ENCODE peak calls at places on chromosomes 7 and 10, in five cellular contexts. T, J, R, D and E are unnamed samples.

GRCh38 chr7:135666156-135666555 is 3.8 kb downstream of the STMP1 start:
- DNase-seq in T (no peak), J (no peak), R (no peak), D (no peak), E (no peak)

GRCh38 chr10:106708521-106708920 is 456.0 kb downstream of the SORCS1 start:
- DNase-seq in T (no peak), J (no peak), R (no peak), D (no peak), E (no peak)

GRCh38 chr7:5214236-5214635 is 24.2 kb downstream of the WIPI2 start:
- DNase-seq in T (no peak), J (no peak), R (no peak), D (no peak), E (no peak)

GRCh38 chr10:70119197-70119596 is 13.4 kb downstream of the AIFM2 start:
- DNase-seq in T (no peak), J (no peak), R (no peak), D (no peak), E (no peak)

GRCh38 chr7:121032645-121033460 is 44.3 kb downstream of the CPED1 start:
- DNase-seq in T (no peak), J (peak), R (no peak), D (no peak), E (peak)

GRCh38 chr7:46990761-46991160 is 591.1 kb downstream of the TNS3 start:
- DNase-seq in T (no peak), J (no peak), R (no peak), D (no peak), E (no peak)

GRCh38 chr10:62632071-62632809 is 172.3 kb upstream of the ADO start:
- DNase-seq in T (no peak), J (peak), R (no peak), D (no peak), E (no peak)

GRCh38 chr7:155428171-155428834 is 29.6 kb upstream of the EN2 start:
- DNase-seq in T (no peak), J (no peak), R (no peak), D (no peak), E (no peak)

GRCh38 chr7:31648288-31648687 is 38.7 kb upstream of the PPP1R17 start:
- DNase-seq in T (no peak), J (peak), R (no peak), D (no peak), E (peak)

GRCh38 chr7:32030904-32031692 is 39.1 kb downstream of the PDE1C start:
- DNase-seq in T (no peak), J (no peak), R (no peak), D (no peak), E (no peak)

GRCh38 chr10:63670291-63670898 is 149.2 kb downstream of the REEP3 start:
- DNase-seq in T (no peak), J (no peak), R (no peak), D (no peak), E (no peak)

GRCh38 chr7:72751978-72752377 is 76.0 kb downstream of the TYW1B start:
- DNase-seq in T (no peak), J (no peak), R (no peak), D (no peak), E (no peak)

GRCh38 chr10:68603766-68604165 is 43.6 kb downstream of the TET1 start:
- DNase-seq in T (no peak), J (no peak), R (no peak), D (no peak), E (no peak)

GRCh38 chr7:93715234-93715633 is 140.7 kb upstream of the CALCR start:
- DNase-seq in T (peak), J (peak), R (peak), D (no peak), E (peak)

GRCh38 chr7:73606801-73607691 is 17.3 kb downstream of the MLXIPL start:
- DNase-seq in T (peak), J (peak), R (peak), D (no peak), E (no peak)

GRCh38 chr10:119489572-119490326 is 52.8 kb downstream of the RGS10 start:
- DNase-seq in T (peak), J (peak), R (peak), D (no peak), E (no peak)

GRCh38 chr10:3803884-3804741 is 19.1 kb upstream of the KLF6 start:
- DNase-seq in T (no peak), J (no peak), R (no peak), D (no peak), E (no peak)

GRCh38 chr7:2621061-2621828 is 10.5 kb upstream of the TTYH3 start:
- DNase-seq in T (peak), J (peak), R (no peak), D (no peak), E (no peak)

GRCh38 chr7:123460616-123461015 is 73.8 kb downstream of the IQUB start:
- DNase-seq in T (no peak), J (peak), R (no peak), D (no peak), E (peak)

GRCh38 chr7:151550601-151551286 is 31.0 kb upstream of the RHEB start:
- DNase-seq in T (no peak), J (peak), R (no peak), D (no peak), E (peak)

GRCh38 chr7:100430450-100431285 is 1.0 kb downstream of the MEPCE start:
- DNase-seq in T (no peak), J (no peak), R (peak), D (no peak), E (no peak)

GRCh38 chr7:47432988-47433895 is 148.7 kb downstream of the TNS3 start:
- DNase-seq in T (no peak), J (no peak), R (no peak), D (no peak), E (peak)

GRCh38 chr10:51876528-51876927 is 177.1 kb upstream of the CSTF2T start:
- DNase-seq in T (no peak), J (no peak), R (no peak), D (no peak), E (no peak)

GRCh38 chr10:30215631-30216030 is 133.4 kb downstream of the MTPAP start:
- DNase-seq in T (no peak), J (no peak), R (no peak), D (no peak), E (no peak)

GRCh38 chr7:94338921-94339371 is 55.7 kb upstream of the COL1A2 start:
- DNase-seq in T (no peak), J (peak), R (no peak), D (no peak), E (peak)

GRCh38 chr10:11782793-11783557 is 40.2 kb upstream of the PROSER2 start:
- DNase-seq in T (no peak), J (peak), R (no peak), D (no peak), E (peak)

GRCh38 chr7:95427123-95427522 is 7.7 kb downstream of the PON2 start:
- DNase-seq in T (no peak), J (no peak), R (no peak), D (no peak), E (no peak)

GRCh38 chr7:21169667-21170605 is 257.9 kb upstream of the SP4 start:
- DNase-seq in T (no peak), J (no peak), R (no peak), D (no peak), E (peak)

GRCh38 chr10:44383749-44384600 is 922 bp downstream of the CXCL12 start:
- DNase-seq in T (peak), J (no peak), R (peak), D (no peak), E (peak)

GRCh38 chr7:1175967-1176851 is 16.2 kb upstream of the ZFAND2A start:
- DNase-seq in T (peak), J (peak), R (peak), D (peak), E (peak)
- H3K27ac ChIP-seq in T (no peak), J (no peak), R (no peak), D (no peak), E (no peak)

GRCh38 chr10:17249820-17250219 is 21.8 kb downstream of the VIM start:
- DNase-seq in T (no peak), J (peak), R (no peak), D (no peak), E (peak)
- TF ChIP-seq CTCF in T (peak), J (peak), R (no peak), D (no peak), E (peak)

GRCh38 chr10:71646592-71647292 is 72.8 kb downstream of the C10orf105 start:
- DNase-seq in T (no peak), J (no peak), R (no peak), D (no peak), E (no peak)
- H3K27ac ChIP-seq in T (no peak), J (no peak), R (no peak), D (no peak), E (no peak)

GRCh38 chr10:72375585-72375984 is 20.9 kb upstream of the DNAJB12 start:
- DNase-seq in T (no peak), J (peak), R (no peak), D (no peak), E (no peak)
- TF ChIP-seq CTCF in T (no peak), J (peak), R (no peak), D (no peak), E (peak)

GRCh38 chr7:131008840-131009651 is 275.0 kb upstream of the KLF14 start:
- DNase-seq in T (no peak), J (peak), R (no peak), D (no peak), E (peak)

GRCh38 chr7:131004371-131004770 is 270.4 kb upstream of the KLF14 start:
- DNase-seq in T (no peak), J (no peak), R (no peak), D (no peak), E (no peak)

GRCh38 chr7:131010714-131011436 is 276.9 kb upstream of the KLF14 start:
- DNase-seq in T (no peak), J (no peak), R (no peak), D (no peak), E (no peak)

GRCh38 chr7:131010029-131010705 is 276.2 kb upstream of the KLF14 start:
- DNase-seq in T (no peak), J (no peak), R (no peak), D (no peak), E (no peak)

GRCh38 chr7:131007439-131008330 is 273.7 kb upstream of the KLF14 start:
- DNase-seq in T (peak), J (peak), R (peak), D (no peak), E (peak)
- H3K27ac ChIP-seq in T (peak), J (peak), R (peak), D (peak), E (peak)

GRCh38 chr10:50794490-50794889 is 54.8 kb downstream of the ASAH2B start:
- DNase-seq in T (no peak), J (peak), R (no peak), D (no peak), E (no peak)

GRCh38 chr10:50788951-50789904 is 49.5 kb downstream of the ASAH2B start:
- DNase-seq in T (no peak), J (peak), R (no peak), D (no peak), E (no peak)
- TF ChIP-seq CTCF in T (no peak), J (peak), R (peak), D (no peak), E (peak)

DNA sequence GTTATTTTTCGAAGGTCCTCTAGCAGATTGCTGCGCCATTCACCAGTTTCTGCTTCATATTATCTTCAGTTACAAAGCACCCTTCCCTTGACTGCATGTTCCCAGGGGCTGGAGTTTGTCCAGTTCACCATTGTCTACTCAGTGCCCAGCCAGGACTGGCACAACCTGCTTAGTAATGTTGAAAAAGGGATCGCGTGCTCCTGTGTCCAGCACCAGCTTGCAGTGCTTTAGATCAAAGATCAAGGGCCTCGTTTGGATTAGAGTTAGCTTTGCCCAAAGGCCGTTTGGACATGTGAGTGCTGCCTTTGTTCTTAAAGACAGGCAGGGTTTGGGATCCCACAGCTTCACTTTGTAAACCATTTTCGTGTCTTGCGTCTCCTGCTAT is 867 bp downstream of the ATP6V0E2 start:
- DNase-seq in T (no peak), J (peak), R (no peak), D (no peak), E (no peak)
- H3K27ac ChIP-seq in T (no peak), J (no peak), R (no peak), D (no peak), E (no peak)

GRCh38 chr10:60465801-60466200 is 76.1 kb upstream of the ANK3 start:
- DNase-seq in T (no peak), J (peak), R (no peak), D (no peak), E (no peak)

GRCh38 chr10:60467202-60467546 is 77.5 kb upstream of the ANK3 start:
- DNase-seq in T (no peak), J (no peak), R (no peak), D (no peak), E (no peak)

GRCh38 chr10:60464659-60465058 is 75.0 kb upstream of the ANK3 start:
- DNase-seq in T (no peak), J (peak), R (no peak), D (no peak), E (no peak)

GRCh38 chr10:60463726-60464125 is 74.1 kb upstream of the ANK3 start:
- DNase-seq in T (no peak), J (no peak), R (no peak), D (no peak), E (no peak)

DNA sequence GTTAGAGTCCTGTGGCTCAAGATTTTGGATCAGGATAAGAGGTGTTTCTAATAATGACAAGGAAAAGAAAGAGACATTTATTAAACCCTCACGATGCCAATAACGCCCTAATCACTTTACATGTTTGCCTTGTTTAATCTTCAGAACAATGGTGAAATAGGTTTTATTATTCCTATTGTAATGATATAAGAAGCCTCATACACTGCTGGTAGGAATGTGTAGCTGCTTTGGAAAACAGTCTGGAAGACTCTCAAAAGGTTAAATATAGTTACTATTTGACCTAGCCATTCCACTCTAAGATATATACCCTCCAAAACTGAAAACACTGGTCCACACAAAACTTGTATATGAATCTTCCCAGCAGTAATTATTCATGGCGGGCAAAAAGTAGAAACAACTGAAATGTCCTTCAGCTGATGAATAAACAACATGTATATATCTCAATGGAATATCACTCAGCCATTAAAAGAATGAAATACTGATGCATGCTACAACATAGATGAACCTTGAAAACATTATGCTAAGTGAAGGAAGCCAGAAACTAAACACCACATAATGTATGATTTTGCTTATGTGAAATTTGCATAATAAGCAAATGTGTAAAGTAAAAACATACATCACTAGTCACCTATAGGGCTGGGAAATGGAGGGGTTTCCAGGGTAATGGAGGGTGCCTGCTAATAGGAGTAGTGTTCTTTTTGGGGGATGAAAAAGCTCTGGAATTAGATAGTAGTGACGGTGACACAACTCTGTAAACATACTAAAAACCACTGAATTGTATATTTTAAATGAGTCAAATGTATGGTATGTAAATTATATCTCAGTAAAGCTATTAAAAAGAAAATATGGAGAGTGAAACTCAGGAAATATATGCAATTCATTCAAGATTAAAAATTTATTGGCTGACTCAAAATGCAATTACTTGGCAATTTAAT is 76.9 kb upstream of the ANK3 start:
- DNase-seq in T (no peak), J (peak), R (no peak), D (no peak), E (no peak)
- TF ChIP-seq CTCF in T (no peak), J (no peak), R (no peak), D (no peak), E (peak)